ENCODE peak calls at places on chromosomes 5 and 9, in seven cellular contexts. One of them, this sample, is unnamed.

GRCh38 chr5:39100851-39101396 is 26.7 kb upstream of the RICTOR start:
- DNase-seq in adrenal gland: no peak
- DNase-seq in prostate gland: no peak
- DNase-seq in upper lobe of right lung: no peak
- DNase-seq in heart right ventricle: no peak
- DNase-seq in aorta: no peak
- DNase-seq in lower lobe of right lung: no peak
- DNase-seq in this sample: no peak

GRCh38 chr5:65062684-65063083 is 294.0 kb downstream of the CWC27 start:
- DNase-seq in adrenal gland: peak; percentile 43
- DNase-seq in prostate gland: no peak
- DNase-seq in upper lobe of right lung: no peak
- DNase-seq in heart right ventricle: peak; percentile 65
- DNase-seq in aorta: peak; percentile 72
- DNase-seq in lower lobe of right lung: no peak
- DNase-seq in this sample: no peak

GRCh38 chr9:1959347-1959746 is 55.8 kb upstream of the SMARCA2 start:
- DNase-seq in adrenal gland: no peak
- DNase-seq in prostate gland: no peak
- DNase-seq in upper lobe of right lung: no peak
- DNase-seq in heart right ventricle: no peak
- DNase-seq in aorta: no peak
- DNase-seq in lower lobe of right lung: no peak
- DNase-seq in this sample: no peak

GRCh38 chr9:137365552-137366444 is 57.2 kb downstream of the EXD3 start:
- DNase-seq in adrenal gland: peak; percentile 2
- DNase-seq in prostate gland: no peak
- DNase-seq in upper lobe of right lung: no peak
- DNase-seq in heart right ventricle: no peak
- DNase-seq in aorta: no peak
- DNase-seq in lower lobe of right lung: no peak
- DNase-seq in this sample: no peak

GRCh38 chr5:62362701-62363100 is 41.0 kb downstream of the DIMT1 start:
- DNase-seq in adrenal gland: no peak
- DNase-seq in prostate gland: no peak
- DNase-seq in upper lobe of right lung: no peak
- DNase-seq in heart right ventricle: no peak
- DNase-seq in aorta: no peak
- DNase-seq in lower lobe of right lung: no peak
- DNase-seq in this sample: no peak

GRCh38 chr5:139684881-139685749 is 37.0 kb downstream of the CXXC5 start:
- DNase-seq in adrenal gland: no peak
- DNase-seq in prostate gland: no peak
- DNase-seq in upper lobe of right lung: no peak
- DNase-seq in heart right ventricle: no peak
- DNase-seq in aorta: no peak
- DNase-seq in lower lobe of right lung: no peak
- DNase-seq in this sample: no peak

GRCh38 chr5:16791036-16791705 is 144.9 kb downstream of the MYO10 start:
- DNase-seq in adrenal gland: no peak
- DNase-seq in prostate gland: peak; percentile 51
- DNase-seq in upper lobe of right lung: no peak
- DNase-seq in heart right ventricle: peak; percentile 17
- DNase-seq in aorta: no peak
- DNase-seq in lower lobe of right lung: no peak
- DNase-seq in this sample: peak; percentile 44

GRCh38 chr5:90475436-90475980 is 844 bp downstream of the POLR3G start:
- DNase-seq in adrenal gland: no peak
- DNase-seq in prostate gland: no peak
- DNase-seq in upper lobe of right lung: no peak
- DNase-seq in heart right ventricle: no peak
- DNase-seq in aorta: no peak
- DNase-seq in lower lobe of right lung: no peak
- DNase-seq in this sample: no peak

GRCh38 chr5:24547127-24547526 is 97.7 kb downstream of the CDH10 start:
- DNase-seq in adrenal gland: no peak
- DNase-seq in prostate gland: no peak
- DNase-seq in upper lobe of right lung: no peak
- DNase-seq in heart right ventricle: no peak
- DNase-seq in aorta: no peak
- DNase-seq in lower lobe of right lung: no peak
- DNase-seq in this sample: no peak

GRCh38 chr9:137221477-137222111 is 446 bp downstream of the RNF208 start:
- DNase-seq in adrenal gland: no peak
- DNase-seq in prostate gland: no peak
- DNase-seq in upper lobe of right lung: no peak
- DNase-seq in heart right ventricle: no peak
- DNase-seq in aorta: no peak
- DNase-seq in lower lobe of right lung: no peak
- DNase-seq in this sample: no peak

GRCh38 chr5:113321266-113321665 is 113.5 kb downstream of the TSSK1B start:
- DNase-seq in adrenal gland: no peak
- DNase-seq in prostate gland: no peak
- DNase-seq in upper lobe of right lung: no peak
- DNase-seq in heart right ventricle: peak; percentile 24
- DNase-seq in aorta: no peak
- DNase-seq in lower lobe of right lung: no peak
- DNase-seq in this sample: peak; percentile 41

GRCh38 chr5:117497626-117498025 is 923.0 kb upstream of the SEMA6A start:
- DNase-seq in adrenal gland: no peak
- DNase-seq in prostate gland: no peak
- DNase-seq in upper lobe of right lung: no peak
- DNase-seq in heart right ventricle: no peak
- DNase-seq in aorta: no peak
- DNase-seq in lower lobe of right lung: no peak
- DNase-seq in this sample: no peak

GRCh38 chr9:98306384-98307145 is 51.1 kb upstream of the TBC1D2 start:
- DNase-seq in adrenal gland: no peak
- DNase-seq in prostate gland: no peak
- DNase-seq in upper lobe of right lung: no peak
- DNase-seq in heart right ventricle: peak; percentile 10
- DNase-seq in aorta: no peak
- DNase-seq in lower lobe of right lung: no peak
- DNase-seq in this sample: no peak

GRCh38 chr5:170226661-170227060 is 6.1 kb upstream of the C5orf58 start:
- DNase-seq in adrenal gland: no peak
- DNase-seq in prostate gland: no peak
- DNase-seq in upper lobe of right lung: no peak
- DNase-seq in heart right ventricle: no peak
- DNase-seq in aorta: no peak
- DNase-seq in lower lobe of right lung: no peak
- DNase-seq in this sample: no peak

GRCh38 chr5:137228816-137229215 is 270.3 kb downstream of the SPOCK1 start:
- DNase-seq in adrenal gland: no peak
- DNase-seq in prostate gland: no peak
- DNase-seq in upper lobe of right lung: no peak
- DNase-seq in heart right ventricle: no peak
- DNase-seq in aorta: no peak
- DNase-seq in lower lobe of right lung: no peak
- DNase-seq in this sample: no peak

GRCh38 chr9:106945727-106946690 is 83.0 kb downstream of the ZNF462 start:
- DNase-seq in adrenal gland: no peak
- DNase-seq in prostate gland: no peak
- DNase-seq in upper lobe of right lung: no peak
- DNase-seq in heart right ventricle: no peak
- DNase-seq in aorta: no peak
- DNase-seq in lower lobe of right lung: no peak
- DNase-seq in this sample: no peak

GRCh38 chr9:35490910-35491465 is 1.1 kb downstream of the RUSC2 start:
- DNase-seq in adrenal gland: no peak
- DNase-seq in prostate gland: no peak
- DNase-seq in upper lobe of right lung: no peak
- DNase-seq in heart right ventricle: no peak
- DNase-seq in aorta: no peak
- DNase-seq in lower lobe of right lung: no peak
- DNase-seq in this sample: no peak

DNA sequence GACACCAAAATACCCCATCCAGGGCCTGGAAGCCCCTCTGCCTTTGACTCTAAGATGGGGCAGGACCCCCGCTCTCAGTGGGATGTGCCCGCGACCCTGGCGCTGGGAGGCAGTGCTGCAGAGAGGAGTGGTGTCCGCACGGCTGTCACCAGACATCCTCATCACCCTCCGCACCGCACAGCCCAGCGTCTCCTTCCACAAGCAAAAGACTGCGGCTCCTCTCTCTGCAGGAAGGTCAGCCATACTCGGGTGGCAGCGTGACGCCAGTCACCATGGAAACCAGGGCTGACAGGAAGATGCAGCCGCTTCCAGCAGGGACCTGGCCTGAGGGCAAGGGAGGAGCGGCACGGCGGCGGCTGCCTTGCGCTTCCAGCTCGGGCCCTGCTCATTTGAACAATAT is 17.1 kb upstream of the SLC6A3 start:
- DNase-seq in adrenal gland: no peak
- DNase-seq in prostate gland: no peak
- DNase-seq in upper lobe of right lung: peak; percentile 61
- DNase-seq in heart right ventricle: no peak
- DNase-seq in aorta: no peak
- DNase-seq in lower lobe of right lung: no peak
- DNase-seq in this sample: no peak
- H3K36me3 ChIP-seq in adrenal gland: peaks cover 33% of the 10 kb centered on the region
- H3K36me3 ChIP-seq in prostate gland: no peaks in the 10 kb centered on the region
- H3K36me3 ChIP-seq in upper lobe of right lung: peaks cover 60% of the 10 kb centered on the region
- H3K36me3 ChIP-seq in heart right ventricle: no peaks in the 10 kb centered on the region
- H3K36me3 ChIP-seq in aorta: peaks cover 2% of the 10 kb centered on the region
- H3K36me3 ChIP-seq in lower lobe of right lung: peaks cover 54% of the 10 kb centered on the region
- H3K36me3 ChIP-seq in this sample: peaks cover 36% of the 10 kb centered on the region

GRCh38 chr5:172664018-172664417 is 23.0 kb downstream of the NEURL1B start:
- DNase-seq in adrenal gland: no peak
- DNase-seq in prostate gland: no peak
- DNase-seq in upper lobe of right lung: no peak
- DNase-seq in heart right ventricle: no peak
- DNase-seq in aorta: no peak
- DNase-seq in lower lobe of right lung: no peak
- DNase-seq in this sample: no peak

GRCh38 chr5:172665049-172665541 is 24.0 kb downstream of the NEURL1B start:
- DNase-seq in adrenal gland: peak; percentile 43
- DNase-seq in prostate gland: no peak
- DNase-seq in upper lobe of right lung: peak; percentile 53
- DNase-seq in heart right ventricle: no peak
- DNase-seq in aorta: no peak
- DNase-seq in lower lobe of right lung: no peak
- DNase-seq in this sample: no peak

GRCh38 chr5:172660974-172661373 is 19.9 kb downstream of the NEURL1B start:
- DNase-seq in adrenal gland: no peak
- DNase-seq in prostate gland: no peak
- DNase-seq in upper lobe of right lung: no peak
- DNase-seq in heart right ventricle: no peak
- DNase-seq in aorta: no peak
- DNase-seq in lower lobe of right lung: no peak
- DNase-seq in this sample: no peak

GRCh38 chr5:172661536-172661935 is 20.5 kb downstream of the NEURL1B start:
- DNase-seq in adrenal gland: no peak
- DNase-seq in prostate gland: no peak
- DNase-seq in upper lobe of right lung: peak; percentile 46
- DNase-seq in heart right ventricle: no peak
- DNase-seq in aorta: no peak
- DNase-seq in lower lobe of right lung: no peak
- DNase-seq in this sample: no peak

GRCh38 chr5:172662596-172662995 is 21.5 kb downstream of the NEURL1B start:
- DNase-seq in adrenal gland: peak; percentile 55
- DNase-seq in prostate gland: no peak
- DNase-seq in upper lobe of right lung: peak; percentile 6
- DNase-seq in heart right ventricle: no peak
- DNase-seq in aorta: no peak
- DNase-seq in lower lobe of right lung: no peak
- DNase-seq in this sample: no peak
- H3K4me1 ChIP-seq in adrenal gland: peaks cover 78% of the 10 kb centered on the region
- H3K4me1 ChIP-seq in prostate gland: peaks cover 12% of the 10 kb centered on the region
- H3K4me1 ChIP-seq in upper lobe of right lung: peaks cover 54% of the 10 kb centered on the region
- H3K4me1 ChIP-seq in heart right ventricle: peaks cover 100% of the 10 kb centered on the region
- H3K4me1 ChIP-seq in aorta: no peaks in the 10 kb centered on the region
- H3K4me1 ChIP-seq in lower lobe of right lung: peaks cover 71% of the 10 kb centered on the region
- H3K4me1 ChIP-seq in this sample: no peaks in the 10 kb centered on the region

DNA sequence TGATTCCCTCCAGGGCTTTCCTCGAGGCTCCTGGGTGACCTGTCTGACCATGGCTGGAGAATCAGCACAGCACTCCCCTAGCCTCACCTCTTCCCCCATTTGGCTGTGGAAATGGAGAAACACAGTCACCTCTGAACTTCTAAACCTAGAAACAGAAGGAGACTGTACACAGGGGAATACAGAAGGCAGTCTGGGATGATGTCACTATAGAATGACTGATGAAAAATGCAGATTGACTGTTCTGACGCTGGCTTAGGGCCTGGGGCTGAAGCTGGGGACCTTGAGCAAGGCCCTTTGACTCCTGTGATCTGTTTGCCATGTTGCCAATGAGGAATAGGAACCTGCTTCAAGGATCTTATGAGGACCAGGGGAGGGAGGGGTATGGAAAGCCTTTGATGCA is 24.2 kb upstream of the ANXA6 start:
- DNase-seq in adrenal gland: no peak
- DNase-seq in prostate gland: no peak
- DNase-seq in upper lobe of right lung: no peak
- DNase-seq in heart right ventricle: no peak
- DNase-seq in aorta: no peak
- DNase-seq in lower lobe of right lung: no peak
- DNase-seq in this sample: no peak
- H3K27me3 ChIP-seq in adrenal gland: no peaks in the 10 kb centered on the region
- H3K27me3 ChIP-seq in prostate gland: no peaks in the 10 kb centered on the region
- H3K27me3 ChIP-seq in upper lobe of right lung: no peaks in the 10 kb centered on the region
- H3K27me3 ChIP-seq in heart right ventricle: no peaks in the 10 kb centered on the region
- H3K27me3 ChIP-seq in aorta: no peaks in the 10 kb centered on the region
- H3K27me3 ChIP-seq in lower lobe of right lung: no peaks in the 10 kb centered on the region
- H3K27me3 ChIP-seq in this sample: no peaks in the 10 kb centered on the region

GRCh38 chr9:95481000-95481399 is 35.8 kb downstream of the PTCH1 start:
- DNase-seq in adrenal gland: no peak
- DNase-seq in prostate gland: no peak
- DNase-seq in upper lobe of right lung: no peak
- DNase-seq in heart right ventricle: no peak
- DNase-seq in aorta: no peak
- DNase-seq in lower lobe of right lung: no peak
- DNase-seq in this sample: no peak

GRCh38 chr9:95480346-95480745 is 36.4 kb downstream of the PTCH1 start:
- DNase-seq in adrenal gland: no peak
- DNase-seq in prostate gland: no peak
- DNase-seq in upper lobe of right lung: no peak
- DNase-seq in heart right ventricle: no peak
- DNase-seq in aorta: no peak
- DNase-seq in lower lobe of right lung: no peak
- DNase-seq in this sample: no peak

GRCh38 chr9:95486318-95486717 is 30.5 kb downstream of the PTCH1 start:
- DNase-seq in adrenal gland: no peak
- DNase-seq in prostate gland: peak; percentile 88
- DNase-seq in upper lobe of right lung: no peak
- DNase-seq in heart right ventricle: no peak
- DNase-seq in aorta: no peak
- DNase-seq in lower lobe of right lung: peak; percentile 45
- DNase-seq in this sample: no peak

GRCh38 chr9:95484225-95484624 is 32.5 kb downstream of the PTCH1 start:
- DNase-seq in adrenal gland: no peak
- DNase-seq in prostate gland: no peak
- DNase-seq in upper lobe of right lung: no peak
- DNase-seq in heart right ventricle: no peak
- DNase-seq in aorta: no peak
- DNase-seq in lower lobe of right lung: no peak
- DNase-seq in this sample: no peak

DNA sequence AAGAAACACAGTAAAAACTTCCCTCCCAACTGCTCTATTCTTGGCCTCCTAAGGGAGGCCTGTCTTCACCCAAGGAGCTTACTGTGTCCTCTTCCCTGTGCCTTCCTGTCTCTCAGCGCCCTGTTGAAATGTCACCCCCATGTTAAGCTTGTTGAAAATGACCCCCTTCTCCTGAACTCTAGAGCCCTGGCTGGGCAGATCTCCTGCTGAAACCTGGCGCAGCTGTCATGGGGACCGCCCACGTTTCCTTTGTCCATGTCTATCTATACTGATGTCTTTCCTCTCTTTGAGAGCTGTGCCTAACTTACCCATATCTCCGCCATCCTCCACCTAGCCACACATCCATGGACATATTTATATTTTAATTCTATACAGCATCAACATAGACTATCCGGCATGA is 33.3 kb downstream of the PTCH1 start:
- DNase-seq in adrenal gland: no peak
- DNase-seq in prostate gland: no peak
- DNase-seq in upper lobe of right lung: no peak
- DNase-seq in heart right ventricle: no peak
- DNase-seq in aorta: no peak
- DNase-seq in lower lobe of right lung: no peak
- DNase-seq in this sample: no peak
- H3K36me3 ChIP-seq in adrenal gland: peaks cover 12% of the 10 kb centered on the region
- H3K36me3 ChIP-seq in prostate gland: no peaks in the 10 kb centered on the region
- H3K36me3 ChIP-seq in upper lobe of right lung: peaks cover 22% of the 10 kb centered on the region
- H3K36me3 ChIP-seq in heart right ventricle: no peaks in the 10 kb centered on the region
- H3K36me3 ChIP-seq in aorta: peaks cover 6% of the 10 kb centered on the region
- H3K36me3 ChIP-seq in lower lobe of right lung: peaks cover 26% of the 10 kb centered on the region
- H3K36me3 ChIP-seq in this sample: peaks cover 11% of the 10 kb centered on the region